ENCODE peak calls at places on chromosomes 3 and 15, in ten cellular contexts. One of them, this sample, is unnamed.

GRCh38 chr3:8765528-8765927 is 3.9 kb downstream of the OXTR start:
- DNase-seq in lung: no peak
- DNase-seq in CD4-positive, alpha-beta T cell: no peak
- DNase-seq in hepatocyte: no peak
- DNase-seq in left lung: no peak
- DNase-seq in WERI-Rb-1: no peak
- DNase-seq in central memory CD4-positive, alpha-beta T cell: no peak
- DNase-seq in ureter: no peak
- DNase-seq in stimulated activated CD4-positive, alpha-beta T cell treated with anti-CD3 and anti-CD28 coated beads, Interleukin-12 subunit alpha, Interleukin-12 subunit beta, amount 100 ng/mL, for 48 hours: no peak
- DNase-seq in bronchial epithelial cell: no peak
- DNase-seq in this sample: no peak

GRCh38 chr15:59997070-59997701 is 6.9 kb upstream of the FOXB1 start:
- DNase-seq in lung: no peak
- DNase-seq in CD4-positive, alpha-beta T cell: peak
- DNase-seq in hepatocyte: no peak
- DNase-seq in left lung: peak
- DNase-seq in WERI-Rb-1: peak
- DNase-seq in central memory CD4-positive, alpha-beta T cell: no peak
- DNase-seq in ureter: no peak
- DNase-seq in stimulated activated CD4-positive, alpha-beta T cell treated with anti-CD3 and anti-CD28 coated beads, Interleukin-12 subunit alpha, Interleukin-12 subunit beta, amount 100 ng/mL, for 48 hours: no peak
- DNase-seq in bronchial epithelial cell: no peak
- DNase-seq in this sample: no peak

GRCh38 chr3:191244242-191244867 is 45.3 kb downstream of the OSTN start:
- DNase-seq in lung: no peak
- DNase-seq in CD4-positive, alpha-beta T cell: no peak
- DNase-seq in hepatocyte: no peak
- DNase-seq in left lung: no peak
- DNase-seq in WERI-Rb-1: no peak
- DNase-seq in central memory CD4-positive, alpha-beta T cell: no peak
- DNase-seq in ureter: no peak
- DNase-seq in stimulated activated CD4-positive, alpha-beta T cell treated with anti-CD3 and anti-CD28 coated beads, Interleukin-12 subunit alpha, Interleukin-12 subunit beta, amount 100 ng/mL, for 48 hours: no peak
- DNase-seq in bronchial epithelial cell: peak
- DNase-seq in this sample: no peak

GRCh38 chr3:47096955-47097354 is 67.0 kb downstream of the SETD2 start:
- DNase-seq in lung: no peak
- DNase-seq in CD4-positive, alpha-beta T cell: no peak
- DNase-seq in hepatocyte: no peak
- DNase-seq in left lung: no peak
- DNase-seq in WERI-Rb-1: no peak
- DNase-seq in central memory CD4-positive, alpha-beta T cell: no peak
- DNase-seq in ureter: no peak
- DNase-seq in stimulated activated CD4-positive, alpha-beta T cell treated with anti-CD3 and anti-CD28 coated beads, Interleukin-12 subunit alpha, Interleukin-12 subunit beta, amount 100 ng/mL, for 48 hours: no peak
- DNase-seq in bronchial epithelial cell: peak
- DNase-seq in this sample: no peak

GRCh38 chr3:52004906-52005395 is 9.3 kb upstream of the RPL29 start:
- DNase-seq in lung: no peak
- DNase-seq in CD4-positive, alpha-beta T cell: no peak
- DNase-seq in hepatocyte: no peak
- DNase-seq in left lung: peak
- DNase-seq in WERI-Rb-1: peak
- DNase-seq in central memory CD4-positive, alpha-beta T cell: no peak
- DNase-seq in ureter: no peak
- DNase-seq in stimulated activated CD4-positive, alpha-beta T cell treated with anti-CD3 and anti-CD28 coated beads, Interleukin-12 subunit alpha, Interleukin-12 subunit beta, amount 100 ng/mL, for 48 hours: no peak
- DNase-seq in bronchial epithelial cell: no peak
- DNase-seq in this sample: no peak

GRCh38 chr3:87691109-87691508 is 367.7 kb downstream of the CGGBP1 start:
- DNase-seq in lung: no peak
- DNase-seq in CD4-positive, alpha-beta T cell: no peak
- DNase-seq in hepatocyte: no peak
- DNase-seq in left lung: peak
- DNase-seq in WERI-Rb-1: no peak
- DNase-seq in central memory CD4-positive, alpha-beta T cell: no peak
- DNase-seq in ureter: no peak
- DNase-seq in stimulated activated CD4-positive, alpha-beta T cell treated with anti-CD3 and anti-CD28 coated beads, Interleukin-12 subunit alpha, Interleukin-12 subunit beta, amount 100 ng/mL, for 48 hours: no peak
- DNase-seq in bronchial epithelial cell: peak
- DNase-seq in this sample: no peak

GRCh38 chr3:161270991-161271390 is 49.9 kb downstream of the NMD3 start:
- DNase-seq in lung: no peak
- DNase-seq in CD4-positive, alpha-beta T cell: no peak
- DNase-seq in hepatocyte: no peak
- DNase-seq in left lung: no peak
- DNase-seq in WERI-Rb-1: no peak
- DNase-seq in central memory CD4-positive, alpha-beta T cell: no peak
- DNase-seq in ureter: no peak
- DNase-seq in stimulated activated CD4-positive, alpha-beta T cell treated with anti-CD3 and anti-CD28 coated beads, Interleukin-12 subunit alpha, Interleukin-12 subunit beta, amount 100 ng/mL, for 48 hours: no peak
- DNase-seq in bronchial epithelial cell: no peak
- DNase-seq in this sample: no peak

GRCh38 chr3:169264711-169265110 is 398.8 kb downstream of the MECOM start:
- DNase-seq in lung: no peak
- DNase-seq in CD4-positive, alpha-beta T cell: no peak
- DNase-seq in hepatocyte: peak
- DNase-seq in left lung: no peak
- DNase-seq in WERI-Rb-1: no peak
- DNase-seq in central memory CD4-positive, alpha-beta T cell: no peak
- DNase-seq in ureter: no peak
- DNase-seq in stimulated activated CD4-positive, alpha-beta T cell treated with anti-CD3 and anti-CD28 coated beads, Interleukin-12 subunit alpha, Interleukin-12 subunit beta, amount 100 ng/mL, for 48 hours: no peak
- DNase-seq in bronchial epithelial cell: peak
- DNase-seq in this sample: peak

GRCh38 chr3:9230596-9230995 is 18.9 kb downstream of the SRGAP3 start:
- DNase-seq in lung: no peak
- DNase-seq in CD4-positive, alpha-beta T cell: no peak
- DNase-seq in hepatocyte: no peak
- DNase-seq in left lung: no peak
- DNase-seq in WERI-Rb-1: no peak
- DNase-seq in central memory CD4-positive, alpha-beta T cell: no peak
- DNase-seq in ureter: no peak
- DNase-seq in stimulated activated CD4-positive, alpha-beta T cell treated with anti-CD3 and anti-CD28 coated beads, Interleukin-12 subunit alpha, Interleukin-12 subunit beta, amount 100 ng/mL, for 48 hours: no peak
- DNase-seq in bronchial epithelial cell: no peak
- DNase-seq in this sample: no peak

GRCh38 chr3:4359805-4360502 is 56.8 kb downstream of the SETMAR start:
- DNase-seq in lung: no peak
- DNase-seq in CD4-positive, alpha-beta T cell: no peak
- DNase-seq in hepatocyte: no peak
- DNase-seq in left lung: no peak
- DNase-seq in WERI-Rb-1: no peak
- DNase-seq in central memory CD4-positive, alpha-beta T cell: no peak
- DNase-seq in ureter: no peak
- DNase-seq in stimulated activated CD4-positive, alpha-beta T cell treated with anti-CD3 and anti-CD28 coated beads, Interleukin-12 subunit alpha, Interleukin-12 subunit beta, amount 100 ng/mL, for 48 hours: no peak
- DNase-seq in bronchial epithelial cell: peak
- DNase-seq in this sample: no peak

GRCh38 chr15:46933332-46933731 is 784.0 kb upstream of the SEMA6D start:
- DNase-seq in lung: no peak
- DNase-seq in CD4-positive, alpha-beta T cell: no peak
- DNase-seq in hepatocyte: no peak
- DNase-seq in left lung: no peak
- DNase-seq in WERI-Rb-1: no peak
- DNase-seq in central memory CD4-positive, alpha-beta T cell: no peak
- DNase-seq in ureter: no peak
- DNase-seq in stimulated activated CD4-positive, alpha-beta T cell treated with anti-CD3 and anti-CD28 coated beads, Interleukin-12 subunit alpha, Interleukin-12 subunit beta, amount 100 ng/mL, for 48 hours: no peak
- DNase-seq in bronchial epithelial cell: no peak
- DNase-seq in this sample: no peak

GRCh38 chr15:80142646-80143045 is 10.2 kb upstream of the FAH start:
- DNase-seq in lung: no peak
- DNase-seq in CD4-positive, alpha-beta T cell: no peak
- DNase-seq in hepatocyte: no peak
- DNase-seq in left lung: no peak
- DNase-seq in WERI-Rb-1: no peak
- DNase-seq in central memory CD4-positive, alpha-beta T cell: no peak
- DNase-seq in ureter: no peak
- DNase-seq in stimulated activated CD4-positive, alpha-beta T cell treated with anti-CD3 and anti-CD28 coated beads, Interleukin-12 subunit alpha, Interleukin-12 subunit beta, amount 100 ng/mL, for 48 hours: no peak
- DNase-seq in bronchial epithelial cell: peak
- DNase-seq in this sample: no peak

GRCh38 chr3:173502983-173503568 is 105.5 kb downstream of the NLGN1 start:
- DNase-seq in lung: no peak
- DNase-seq in CD4-positive, alpha-beta T cell: no peak
- DNase-seq in hepatocyte: no peak
- DNase-seq in left lung: no peak
- DNase-seq in WERI-Rb-1: no peak
- DNase-seq in central memory CD4-positive, alpha-beta T cell: no peak
- DNase-seq in ureter: no peak
- DNase-seq in stimulated activated CD4-positive, alpha-beta T cell treated with anti-CD3 and anti-CD28 coated beads, Interleukin-12 subunit alpha, Interleukin-12 subunit beta, amount 100 ng/mL, for 48 hours: no peak
- DNase-seq in bronchial epithelial cell: no peak
- DNase-seq in this sample: no peak

GRCh38 chr15:55434989-55435825 is 26.9 kb downstream of the PIERCE2 start:
- DNase-seq in lung: no peak
- DNase-seq in CD4-positive, alpha-beta T cell: no peak
- DNase-seq in hepatocyte: peak
- DNase-seq in left lung: no peak
- DNase-seq in WERI-Rb-1: peak
- DNase-seq in central memory CD4-positive, alpha-beta T cell: peak
- DNase-seq in ureter: no peak
- DNase-seq in stimulated activated CD4-positive, alpha-beta T cell treated with anti-CD3 and anti-CD28 coated beads, Interleukin-12 subunit alpha, Interleukin-12 subunit beta, amount 100 ng/mL, for 48 hours: no peak
- DNase-seq in bronchial epithelial cell: peak
- DNase-seq in this sample: peak

GRCh38 chr3:66410371-66410770 is 90.5 kb downstream of the LRIG1 start:
- DNase-seq in lung: no peak
- DNase-seq in CD4-positive, alpha-beta T cell: no peak
- DNase-seq in hepatocyte: no peak
- DNase-seq in left lung: no peak
- DNase-seq in WERI-Rb-1: no peak
- DNase-seq in central memory CD4-positive, alpha-beta T cell: no peak
- DNase-seq in ureter: no peak
- DNase-seq in stimulated activated CD4-positive, alpha-beta T cell treated with anti-CD3 and anti-CD28 coated beads, Interleukin-12 subunit alpha, Interleukin-12 subunit beta, amount 100 ng/mL, for 48 hours: no peak
- DNase-seq in bronchial epithelial cell: no peak
- DNase-seq in this sample: no peak

GRCh38 chr15:40301467-40302179 is 6.1 kb downstream of the PLCB2 start:
- DNase-seq in lung: no peak
- DNase-seq in CD4-positive, alpha-beta T cell: no peak
- DNase-seq in hepatocyte: no peak
- DNase-seq in left lung: no peak
- DNase-seq in WERI-Rb-1: no peak
- DNase-seq in central memory CD4-positive, alpha-beta T cell: no peak
- DNase-seq in ureter: no peak
- DNase-seq in stimulated activated CD4-positive, alpha-beta T cell treated with anti-CD3 and anti-CD28 coated beads, Interleukin-12 subunit alpha, Interleukin-12 subunit beta, amount 100 ng/mL, for 48 hours: no peak
- DNase-seq in bronchial epithelial cell: no peak
- DNase-seq in this sample: no peak

GRCh38 chr3:46947981-46948791 is 28.4 kb downstream of the CCDC12 start:
- DNase-seq in lung: peak
- DNase-seq in CD4-positive, alpha-beta T cell: peak
- DNase-seq in hepatocyte: peak
- DNase-seq in left lung: peak
- DNase-seq in WERI-Rb-1: peak
- DNase-seq in central memory CD4-positive, alpha-beta T cell: peak
- DNase-seq in ureter: peak
- DNase-seq in stimulated activated CD4-positive, alpha-beta T cell treated with anti-CD3 and anti-CD28 coated beads, Interleukin-12 subunit alpha, Interleukin-12 subunit beta, amount 100 ng/mL, for 48 hours: peak
- DNase-seq in bronchial epithelial cell: peak
- DNase-seq in this sample: peak

GRCh38 chr3:98733055-98733777 is 29.9 kb upstream of the ST3GAL6 start:
- DNase-seq in lung: peak
- DNase-seq in CD4-positive, alpha-beta T cell: no peak
- DNase-seq in hepatocyte: peak
- DNase-seq in left lung: peak
- DNase-seq in WERI-Rb-1: peak
- DNase-seq in central memory CD4-positive, alpha-beta T cell: no peak
- DNase-seq in ureter: no peak
- DNase-seq in stimulated activated CD4-positive, alpha-beta T cell treated with anti-CD3 and anti-CD28 coated beads, Interleukin-12 subunit alpha, Interleukin-12 subunit beta, amount 100 ng/mL, for 48 hours: no peak
- DNase-seq in bronchial epithelial cell: no peak
- DNase-seq in this sample: peak

GRCh38 chr15:66565731-66566130 is at the start of gene LCTL:
- DNase-seq in lung: no peak
- DNase-seq in CD4-positive, alpha-beta T cell: no peak
- DNase-seq in hepatocyte: no peak
- DNase-seq in left lung: no peak
- DNase-seq in WERI-Rb-1: no peak
- DNase-seq in central memory CD4-positive, alpha-beta T cell: no peak
- DNase-seq in ureter: no peak
- DNase-seq in stimulated activated CD4-positive, alpha-beta T cell treated with anti-CD3 and anti-CD28 coated beads, Interleukin-12 subunit alpha, Interleukin-12 subunit beta, amount 100 ng/mL, for 48 hours: no peak
- DNase-seq in bronchial epithelial cell: no peak
- DNase-seq in this sample: no peak

GRCh38 chr3:58058654-58059263 is 50.5 kb downstream of the FLNB start:
- DNase-seq in lung: no peak
- DNase-seq in CD4-positive, alpha-beta T cell: no peak
- DNase-seq in hepatocyte: no peak
- DNase-seq in left lung: no peak
- DNase-seq in WERI-Rb-1: no peak
- DNase-seq in central memory CD4-positive, alpha-beta T cell: no peak
- DNase-seq in ureter: no peak
- DNase-seq in stimulated activated CD4-positive, alpha-beta T cell treated with anti-CD3 and anti-CD28 coated beads, Interleukin-12 subunit alpha, Interleukin-12 subunit beta, amount 100 ng/mL, for 48 hours: no peak
- DNase-seq in bronchial epithelial cell: no peak
- DNase-seq in this sample: no peak

GRCh38 chr15:76340802-76341365 is 4.3 kb downstream of the ISL2 start:
- DNase-seq in lung: no peak
- DNase-seq in CD4-positive, alpha-beta T cell: no peak
- DNase-seq in hepatocyte: peak
- DNase-seq in left lung: peak
- DNase-seq in WERI-Rb-1: no peak
- DNase-seq in central memory CD4-positive, alpha-beta T cell: no peak
- DNase-seq in ureter: peak
- DNase-seq in stimulated activated CD4-positive, alpha-beta T cell treated with anti-CD3 and anti-CD28 coated beads, Interleukin-12 subunit alpha, Interleukin-12 subunit beta, amount 100 ng/mL, for 48 hours: peak
- DNase-seq in bronchial epithelial cell: no peak
- DNase-seq in this sample: peak

GRCh38 chr3:129310111-129310601 is 31.5 kb downstream of the HMCES start:
- DNase-seq in lung: no peak
- DNase-seq in CD4-positive, alpha-beta T cell: no peak
- DNase-seq in hepatocyte: peak
- DNase-seq in left lung: peak
- DNase-seq in WERI-Rb-1: no peak
- DNase-seq in central memory CD4-positive, alpha-beta T cell: no peak
- DNase-seq in ureter: no peak
- DNase-seq in stimulated activated CD4-positive, alpha-beta T cell treated with anti-CD3 and anti-CD28 coated beads, Interleukin-12 subunit alpha, Interleukin-12 subunit beta, amount 100 ng/mL, for 48 hours: no peak
- DNase-seq in bronchial epithelial cell: peak
- DNase-seq in this sample: no peak

GRCh38 chr15:82803793-82804574 is 1.9 kb downstream of the FSD2 start:
- DNase-seq in lung: no peak
- DNase-seq in CD4-positive, alpha-beta T cell: no peak
- DNase-seq in hepatocyte: no peak
- DNase-seq in left lung: no peak
- DNase-seq in WERI-Rb-1: no peak
- DNase-seq in central memory CD4-positive, alpha-beta T cell: no peak
- DNase-seq in ureter: no peak
- DNase-seq in stimulated activated CD4-positive, alpha-beta T cell treated with anti-CD3 and anti-CD28 coated beads, Interleukin-12 subunit alpha, Interleukin-12 subunit beta, amount 100 ng/mL, for 48 hours: no peak
- DNase-seq in bronchial epithelial cell: peak
- DNase-seq in this sample: no peak

GRCh38 chr3:31029756-31030155 is 135.3 kb upstream of the GADL1 start:
- DNase-seq in lung: no peak
- DNase-seq in CD4-positive, alpha-beta T cell: no peak
- DNase-seq in hepatocyte: no peak
- DNase-seq in left lung: no peak
- DNase-seq in WERI-Rb-1: no peak
- DNase-seq in central memory CD4-positive, alpha-beta T cell: no peak
- DNase-seq in ureter: no peak
- DNase-seq in stimulated activated CD4-positive, alpha-beta T cell treated with anti-CD3 and anti-CD28 coated beads, Interleukin-12 subunit alpha, Interleukin-12 subunit beta, amount 100 ng/mL, for 48 hours: no peak
- DNase-seq in bronchial epithelial cell: no peak
- DNase-seq in this sample: no peak

GRCh38 chr15:74482661-74483060 is 21.7 kb upstream of the UBL7 start:
- DNase-seq in lung: no peak
- DNase-seq in CD4-positive, alpha-beta T cell: no peak
- DNase-seq in hepatocyte: no peak
- DNase-seq in left lung: no peak
- DNase-seq in WERI-Rb-1: no peak
- DNase-seq in central memory CD4-positive, alpha-beta T cell: no peak
- DNase-seq in ureter: no peak
- DNase-seq in stimulated activated CD4-positive, alpha-beta T cell treated with anti-CD3 and anti-CD28 coated beads, Interleukin-12 subunit alpha, Interleukin-12 subunit beta, amount 100 ng/mL, for 48 hours: no peak
- DNase-seq in bronchial epithelial cell: no peak
- DNase-seq in this sample: no peak

GRCh38 chr15:70099966-70100494 is 2.3 kb upstream of the TLE3 start:
- DNase-seq in lung: no peak
- DNase-seq in CD4-positive, alpha-beta T cell: no peak
- DNase-seq in hepatocyte: peak
- DNase-seq in left lung: no peak
- DNase-seq in WERI-Rb-1: no peak
- DNase-seq in central memory CD4-positive, alpha-beta T cell: peak
- DNase-seq in ureter: no peak
- DNase-seq in stimulated activated CD4-positive, alpha-beta T cell treated with anti-CD3 and anti-CD28 coated beads, Interleukin-12 subunit alpha, Interleukin-12 subunit beta, amount 100 ng/mL, for 48 hours: no peak
- DNase-seq in bronchial epithelial cell: no peak
- DNase-seq in this sample: no peak